ENCODE peak calls at places on chromosomes 6 and 20, in nine cellular contexts. C, D, Y, S, N, P, F, K and T are unnamed samples.

GRCh38 chr6:130385059-130385695 is 19.4 kb downstream of the TMEM200A start:
- DNase-seq in C (peak), D (no peak), Y (no peak), S (no peak), N (no peak), P (no peak), F (no peak), K (no peak), T (no peak)

GRCh38 chr20:10902836-10903410 is 229.1 kb upstream of the JAG1 start:
- DNase-seq in C (no peak), D (no peak), Y (no peak), S (no peak), N (no peak), P (no peak), F (no peak), K (no peak), T (no peak)

GRCh38 chr20:33964431-33964830 is 29.3 kb upstream of the RALY start:
- DNase-seq in C (no peak), D (no peak), Y (no peak), S (no peak), N (no peak), P (no peak), F (no peak), K (no peak), T (no peak)

GRCh38 chr20:16236589-16237241 is 336.5 kb downstream of the KIF16B start:
- DNase-seq in C (no peak), D (no peak), Y (no peak), S (no peak), N (no peak), P (no peak), F (no peak), K (no peak), T (no peak)

GRCh38 chr6:32842021-32842650 is 1.7 kb downstream of the PSMB8 start:
- DNase-seq in C (no peak), D (no peak), Y (no peak), S (no peak), N (no peak), P (no peak), F (no peak), K (peak), T (no peak)

GRCh38 chr6:81787313-81788068 is 35.0 kb upstream of the TENT5A start:
- DNase-seq in C (peak), D (no peak), Y (no peak), S (no peak), N (peak), P (no peak), F (no peak), K (no peak), T (peak)

GRCh38 chr6:40295251-40295949 is 291.8 kb downstream of the LRFN2 start:
- DNase-seq in C (no peak), D (no peak), Y (no peak), S (no peak), N (no peak), P (no peak), F (no peak), K (no peak), T (no peak)

GRCh38 chr20:16639027-16639941 is 66.0 kb upstream of the KIF16B start:
- DNase-seq in C (no peak), D (no peak), Y (no peak), S (no peak), N (no peak), P (no peak), F (no peak), K (no peak), T (no peak)

GRCh38 chr6:27726620-27727023 is 185.6 kb downstream of the OR2B2 start:
- DNase-seq in C (no peak), D (no peak), Y (no peak), S (no peak), N (no peak), P (no peak), F (peak), K (no peak), T (no peak)

GRCh38 chr6:120411394-120411793 is 922.9 kb downstream of the TBC1D32 start:
- DNase-seq in C (no peak), D (no peak), Y (no peak), S (no peak), N (no peak), P (no peak), F (no peak), K (no peak), T (no peak)

GRCh38 chr20:53284141-53285055 is 309.2 kb downstream of the ZNF217 start:
- DNase-seq in C (no peak), D (no peak), Y (no peak), S (no peak), N (no peak), P (no peak), F (no peak), K (no peak), T (no peak)

GRCh38 chr6:13485923-13486557 is 1.4 kb downstream of the GFOD1 start:
- DNase-seq in C (peak), D (peak), Y (peak), S (peak), N (no peak), P (peak), F (peak), K (peak), T (no peak)

GRCh38 chr6:106522557-106522956 is 106.7 kb downstream of the RTN4IP1 start:
- DNase-seq in C (no peak), D (no peak), Y (no peak), S (no peak), N (no peak), P (no peak), F (no peak), K (peak), T (no peak)

GRCh38 chr6:43060034-43060754 is 763 bp downstream of the KLC4 start:
- DNase-seq in C (peak), D (no peak), Y (no peak), S (no peak), N (no peak), P (peak), F (no peak), K (no peak), T (no peak)

GRCh38 chr20:39009348-39009747 is 47.2 kb downstream of the DHX35 start:
- DNase-seq in C (no peak), D (no peak), Y (no peak), S (no peak), N (no peak), P (no peak), F (no peak), K (no peak), T (no peak)

GRCh38 chr6:25172819-25173218 is 106.4 kb upstream of the CARMIL1 start:
- DNase-seq in C (no peak), D (no peak), Y (no peak), S (no peak), N (peak), P (no peak), F (no peak), K (no peak), T (peak)

GRCh38 chr6:44076366-44077200 is 50.7 kb downstream of the MRPL14 start:
- DNase-seq in C (no peak), D (peak), Y (no peak), S (no peak), N (no peak), P (no peak), F (peak), K (no peak), T (no peak)

GRCh38 chr6:17703256-17703694 is 3.5 kb downstream of the NUP153 start:
- DNase-seq in C (no peak), D (no peak), Y (no peak), S (no peak), N (peak), P (no peak), F (no peak), K (peak), T (peak)

GRCh38 chr20:59560588-59561227 is 43.6 kb upstream of the PHACTR3 start:
- DNase-seq in C (peak), D (no peak), Y (no peak), S (no peak), N (no peak), P (no peak), F (peak), K (no peak), T (no peak)

GRCh38 chr6:24935323-24935722 is 437 bp downstream of the RIPOR2 start:
- DNase-seq in C (no peak), D (no peak), Y (no peak), S (no peak), N (no peak), P (no peak), F (no peak), K (no peak), T (no peak)

GRCh38 chr6:46062312-46062711 is 46.7 kb upstream of the CLIC5 start:
- DNase-seq in C (no peak), D (no peak), Y (no peak), S (no peak), N (no peak), P (no peak), F (no peak), K (no peak), T (no peak)

GRCh38 chr6:16950825-16951495 is 150.9 kb upstream of the STMND1 start:
- DNase-seq in C (no peak), D (no peak), Y (no peak), S (no peak), N (no peak), P (no peak), F (no peak), K (no peak), T (no peak)

GRCh38 chr20:5719861-5720401 is 30.3 kb upstream of the SHLD1 start:
- DNase-seq in C (no peak), D (no peak), Y (no peak), S (no peak), N (peak), P (peak), F (no peak), K (no peak), T (peak)

GRCh38 chr20:9359561-9360308 is 154.7 kb upstream of the LAMP5 start:
- DNase-seq in C (peak), D (peak), Y (peak), S (no peak), N (peak), P (peak), F (no peak), K (no peak), T (peak)

GRCh38 chr6:39952170-39952569 is 17.9 kb upstream of the MOCS1 start:
- DNase-seq in C (no peak), D (no peak), Y (no peak), S (no peak), N (no peak), P (no peak), F (no peak), K (no peak), T (no peak)

GRCh38 chr6:72049376-72049775 is 163.0 kb downstream of the RIMS1 start:
- DNase-seq in C (no peak), D (no peak), Y (no peak), S (no peak), N (no peak), P (no peak), F (no peak), K (no peak), T (no peak)

GRCh38 chr6:136594671-136595070 is 44.4 kb upstream of the MAP7 start:
- DNase-seq in C (no peak), D (no peak), Y (no peak), S (no peak), N (no peak), P (no peak), F (no peak), K (no peak), T (no peak)

GRCh38 chr6:32852844-32853540 is 512 bp downstream of the TAP1 start:
- DNase-seq in C (peak), D (peak), Y (peak), S (peak), N (no peak), P (no peak), F (peak), K (peak), T (no peak)

GRCh38 chr6:152952866-152953509 is 29.9 kb downstream of the FBXO5 start:
- DNase-seq in C (peak), D (no peak), Y (no peak), S (no peak), N (no peak), P (no peak), F (peak), K (no peak), T (peak)

GRCh38 chr6:35071347-35071994 is 69.7 kb downstream of the TCP11 start:
- DNase-seq in C (no peak), D (no peak), Y (no peak), S (no peak), N (no peak), P (no peak), F (no peak), K (no peak), T (no peak)

GRCh38 chr20:48034754-48035153 is 249.5 kb upstream of the SULF2 start:
- DNase-seq in C (no peak), D (no peak), Y (no peak), S (no peak), N (no peak), P (no peak), F (no peak), K (no peak), T (no peak)

GRCh38 chr6:27495386-27496135 is 22.7 kb upstream of the ZNF184 start:
- DNase-seq in C (no peak), D (peak), Y (no peak), S (peak), N (peak), P (no peak), F (peak), K (peak), T (peak)

GRCh38 chr20:5410450-5410849 is 93.7 kb upstream of the PROKR2 start:
- DNase-seq in C (no peak), D (no peak), Y (no peak), S (no peak), N (no peak), P (no peak), F (no peak), K (no peak), T (no peak)

GRCh38 chr6:38796850-38797249 is 81.7 kb downstream of the DNAH8 start:
- DNase-seq in C (no peak), D (no peak), Y (no peak), S (no peak), N (no peak), P (no peak), F (no peak), K (no peak), T (no peak)

GRCh38 chr20:39376788-39377187 is 414.6 kb downstream of the DHX35 start:
- DNase-seq in C (no peak), D (no peak), Y (no peak), S (no peak), N (no peak), P (no peak), F (no peak), K (no peak), T (no peak)

GRCh38 chr20:59403261-59403961 is 103.0 kb downstream of the EDN3 start:
- DNase-seq in C (peak), D (peak), Y (peak), S (peak), N (no peak), P (no peak), F (peak), K (peak), T (no peak)